ENCODE peak calls at places on chromosomes 3 and 15, in four cellular contexts. T, I, C and G are unnamed samples.

GRCh38 chr15:59280855-59281254 is 74.2 kb downstream of the LDHAL6B start:
- DNase-seq in T (no peak), I (no peak), C (no peak), G (no peak)

GRCh38 chr3:129211772-129212171 is 28.1 kb upstream of the CNBP start:
- DNase-seq in T (no peak), I (peak), C (peak), G (peak)

GRCh38 chr3:147406255-147407023 is at the start of gene ZIC4:
- DNase-seq in T (no peak), I (no peak), C (no peak), G (no peak)

GRCh38 chr3:66378256-66378655 is 122.6 kb downstream of the LRIG1 start:
- DNase-seq in T (no peak), I (peak), C (peak), G (no peak)

GRCh38 chr3:8436667-8437287 is 64.8 kb upstream of the LMCD1 start:
- DNase-seq in T (no peak), I (no peak), C (no peak), G (no peak)

GRCh38 chr3:136249091-136249490 is 1.0 kb upstream of the PCCB start:
- DNase-seq in T (no peak), I (no peak), C (no peak), G (peak)

GRCh38 chr15:83854950-83855707 is 201.2 kb downstream of the ADAMTSL3 start:
- DNase-seq in T (no peak), I (no peak), C (no peak), G (no peak)

GRCh38 chr15:30940359-30940758 is 36.6 kb downstream of the FAN1 start:
- DNase-seq in T (no peak), I (no peak), C (no peak), G (no peak)

GRCh38 chr15:62208367-62208766 is 43.3 kb upstream of the C2CD4B start:
- DNase-seq in T (no peak), I (no peak), C (no peak), G (no peak)

GRCh38 chr3:114666613-114667012 is 372.8 kb downstream of the TIGIT start:
- DNase-seq in T (no peak), I (no peak), C (no peak), G (no peak)

GRCh38 chr3:68893600-68894239 is 38.6 kb downstream of the TAFA4 start:
- DNase-seq in T (no peak), I (peak), C (peak), G (peak)

GRCh38 chr3:111831840-111832239 is 27.2 kb upstream of the PHLDB2 start:
- DNase-seq in T (no peak), I (no peak), C (no peak), G (no peak)

GRCh38 chr15:64740361-64741170 is 34.8 kb downstream of the RBPMS2 start:
- DNase-seq in T (no peak), I (peak), C (peak), G (peak)

GRCh38 chr15:47817825-47818681 is 100.7 kb downstream of the SEMA6D start:
- DNase-seq in T (no peak), I (no peak), C (peak), G (no peak)

GRCh38 chr15:55902975-55903374 is 90.4 kb downstream of the NEDD4 start:
- DNase-seq in T (no peak), I (no peak), C (no peak), G (no peak)

GRCh38 chr15:87827126-87827525 is 429.4 kb downstream of the NTRK3 start:
- DNase-seq in T (no peak), I (no peak), C (no peak), G (no peak)

GRCh38 chr15:68113273-68113672 is 59.2 kb downstream of the PIAS1 start:
- DNase-seq in T (no peak), I (no peak), C (peak), G (peak)

GRCh38 chr15:78129098-78130011 is 1.9 kb downstream of the CIB2 start:
- DNase-seq in T (no peak), I (no peak), C (no peak), G (no peak)

GRCh38 chr3:191070201-191070600 is 128.8 kb upstream of the OSTN start:
- DNase-seq in T (no peak), I (no peak), C (no peak), G (no peak)

GRCh38 chr15:64751464-64751863 is 23.9 kb downstream of the RBPMS2 start:
- DNase-seq in T (no peak), I (no peak), C (no peak), G (no peak)

DNA sequence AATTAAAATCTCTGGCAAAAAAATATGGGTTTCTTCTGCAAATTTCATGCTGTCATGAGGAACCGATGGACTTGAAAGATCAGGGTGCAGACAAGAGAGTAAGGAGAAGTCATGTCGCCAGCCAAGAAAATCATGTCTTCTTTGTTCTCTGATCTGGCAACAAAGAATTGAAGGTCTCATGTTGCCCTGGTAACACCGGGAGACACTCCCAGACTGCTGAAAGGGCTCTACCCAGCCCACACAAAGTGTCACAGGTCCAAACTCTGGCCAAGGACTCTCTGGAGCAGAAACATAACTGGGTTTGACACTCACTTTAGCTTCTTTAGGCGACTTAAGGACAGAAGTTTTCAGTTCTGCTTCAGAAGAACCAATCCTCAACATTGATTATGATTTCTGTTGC is 42.8 kb downstream of the SIDT1 start:
- DNase-seq in T (no peak), I (no peak), C (no peak), G (no peak)
- TF ChIP-seq NFIC in T (no peak), I (no peak), C (no peak), G (no peak)

DNA sequence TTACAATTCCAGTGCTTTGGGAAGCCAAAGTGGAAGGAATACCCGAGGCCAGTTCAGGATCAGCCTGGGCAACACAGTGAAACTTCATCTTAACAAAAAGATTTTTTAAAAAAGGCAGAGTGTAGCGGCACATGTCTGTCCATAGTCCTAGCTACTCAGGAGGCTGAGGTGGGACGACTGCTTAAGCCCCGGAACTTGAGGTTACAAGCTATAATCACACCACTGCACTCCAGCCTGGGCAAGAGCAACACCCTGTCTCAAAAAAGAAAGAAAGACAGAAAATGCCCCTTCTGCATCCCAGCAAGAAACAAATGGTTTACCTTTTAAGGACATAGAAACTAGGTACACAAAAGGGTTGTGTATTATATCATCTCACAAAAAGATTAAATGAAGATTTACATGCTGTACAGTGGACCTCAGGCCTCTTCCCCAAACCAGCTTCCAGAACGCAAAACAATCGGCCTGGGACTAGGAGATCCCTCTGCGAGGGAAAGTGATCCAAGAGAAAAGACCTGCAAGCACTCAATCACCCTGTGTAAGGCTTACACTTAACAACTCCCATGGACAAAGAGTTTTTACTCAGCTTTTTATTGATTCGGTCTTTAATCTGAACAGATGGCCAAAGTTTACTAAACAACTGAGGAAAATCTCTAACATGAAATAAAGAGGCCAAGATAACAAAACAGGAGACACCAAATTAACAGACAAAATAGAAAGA is 21.2 kb downstream of the TFDP2 start:
- DNase-seq in T (no peak), I (no peak), C (no peak), G (no peak)
- H3K9ac ChIP-seq in T (no peak), I (no peak), C (no peak), G (no peak)

GRCh38 chr3:170839518-170840100 is 30.4 kb downstream of the RPL22L1 start:
- DNase-seq in T (no peak), I (no peak), C (no peak), G (no peak)
- TF ChIP-seq NFIC in T (no peak), I (no peak), C (no peak), G (no peak)

GRCh38 chr3:107899996-107900651 is 190.7 kb downstream of the CD47 start:
- DNase-seq in T (no peak), I (no peak), C (no peak), G (no peak)
- H3K9ac ChIP-seq in T (no peak), I (no peak), C (no peak), G (no peak)

DNA sequence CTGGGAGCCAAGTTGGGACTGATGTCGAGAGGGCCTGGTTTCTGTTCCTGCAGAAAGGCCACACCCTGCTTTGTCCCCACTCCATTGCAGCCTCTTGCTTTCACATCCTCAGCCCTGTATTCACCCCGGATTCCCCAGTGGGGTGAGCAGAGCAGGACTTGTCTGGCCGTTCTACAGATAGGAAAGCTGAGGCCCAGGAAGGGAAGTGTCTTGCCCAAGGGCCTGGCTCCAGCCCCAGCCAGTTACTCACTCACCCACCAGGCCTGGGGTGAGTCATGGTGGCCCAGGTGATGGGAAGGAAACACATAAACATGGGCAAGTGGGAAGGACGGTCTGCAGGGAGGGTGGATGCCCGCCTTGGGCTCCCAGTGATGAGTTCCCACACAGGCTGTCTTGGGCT is 6.1 kb upstream of the DUSP7 start:
- DNase-seq in T (peak), I (no peak), C (no peak), G (no peak)
- TF ChIP-seq NFIC in T (no peak), I (no peak), C (no peak), G (no peak)

GRCh38 chr3:196902296-196902695 is 34.6 kb downstream of the SENP5 start:
- DNase-seq in T (no peak), I (no peak), C (no peak), G (no peak)

GRCh38 chr3:196901768-196902167 is 34.0 kb downstream of the SENP5 start:
- DNase-seq in T (no peak), I (no peak), C (no peak), G (no peak)

DNA sequence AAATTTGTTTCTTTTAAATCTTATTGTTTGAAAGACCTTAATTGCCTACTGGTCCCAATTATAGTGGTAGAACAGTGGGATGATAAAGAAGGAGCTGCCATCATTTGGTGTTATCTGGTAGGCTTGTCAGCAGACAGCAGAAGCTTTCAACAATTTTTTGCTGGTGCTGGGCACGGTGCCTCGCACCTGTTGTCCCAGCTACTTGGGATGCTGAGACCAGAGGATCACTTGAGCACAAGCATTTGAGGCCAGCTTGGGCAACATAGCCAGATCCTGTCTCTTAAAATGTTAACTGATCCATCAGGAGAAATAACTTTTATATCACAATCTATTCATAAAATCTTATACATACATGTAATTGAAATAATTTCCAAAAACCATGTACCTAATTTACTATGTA is 36.0 kb downstream of the SENP5 start:
- DNase-seq in T (no peak), I (no peak), C (no peak), G (no peak)
- H3K9ac ChIP-seq in T (no peak), I (no peak), C (no peak), G (no peak)

DNA sequence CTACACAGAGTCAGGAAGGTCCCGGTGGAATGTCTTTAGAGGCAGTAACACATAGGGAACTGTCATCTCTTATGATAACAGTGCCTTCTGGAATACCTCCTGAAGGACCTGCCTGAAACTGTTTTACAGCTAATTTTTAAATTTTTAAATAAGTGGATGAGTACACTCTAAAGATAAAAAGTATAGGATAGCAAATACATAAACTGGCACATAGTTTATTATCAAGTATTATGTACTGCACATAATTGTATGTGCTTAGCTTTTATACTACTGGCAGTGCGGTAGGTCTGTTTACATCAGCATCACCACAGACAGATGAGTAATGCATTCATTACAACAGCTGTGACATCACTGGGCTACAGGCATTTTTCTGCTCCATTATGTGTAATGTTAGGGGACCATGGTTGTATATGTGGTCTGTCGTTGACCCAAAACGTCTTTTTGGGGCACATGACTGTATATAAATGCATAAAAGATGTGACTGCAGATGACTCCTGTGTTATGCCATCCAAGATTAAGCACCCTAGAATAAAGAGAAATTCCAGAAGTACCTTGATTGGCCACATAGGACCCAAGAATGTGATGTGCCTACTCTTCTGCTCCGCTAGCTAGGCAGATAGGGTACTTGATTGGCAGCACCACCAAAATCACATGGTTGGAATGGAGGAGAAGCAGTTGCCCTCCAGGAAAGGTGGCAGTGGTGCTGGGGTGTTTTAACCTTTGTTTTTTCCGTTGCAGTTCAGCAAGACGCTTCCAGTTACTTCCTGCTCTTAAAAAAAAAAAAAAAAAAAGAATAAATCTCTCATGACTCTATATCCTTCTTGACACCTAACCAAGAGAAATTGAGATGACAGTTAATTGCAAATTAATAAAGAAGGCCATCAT is 3.3 kb downstream of the VPS8 start:
- DNase-seq in T (no peak), I (no peak), C (no peak), G (no peak)
- TF ChIP-seq NFIC in T (no peak), I (no peak), C (no peak), G (no peak)